ENCODE peak calls at places on chromosome 17, in four cellular contexts. S is H1, J is K562, F is HepG2. X is an unnamed sample.

GRCh38 chr17:2266045-2266864 is 37.3 kb downstream of the SMG6 start:
- DNase-seq in S (no peak), J (no peak), F (no peak), X (no peak)

GRCh38 chr17:4632583-4632923 is 8.9 kb downstream of the ALOX15 start:
- DNase-seq in S (no peak), J (no peak), F (no peak), X (peak)

GRCh38 chr17:19613979-19614378 is 34.6 kb upstream of the ALDH3A2 start:
- DNase-seq in S (no peak), J (no peak), F (no peak), X (no peak)

GRCh38 chr17:44045493-44045892 is 21.0 kb downstream of the LSM12 start:
- DNase-seq in S (no peak), J (no peak), F (no peak), X (no peak)

GRCh38 chr17:73648974-73649373 is 4.7 kb upstream of the SDK2 start:
- DNase-seq in S (no peak), J (no peak), F (no peak), X (no peak)

GRCh38 chr17:77677210-77677609 is 281.3 kb upstream of the TNRC6C start:
- DNase-seq in S (no peak), J (no peak), F (no peak), X (no peak)

GRCh38 chr17:77879226-77879895 is 79.1 kb upstream of the TNRC6C start:
- DNase-seq in S (no peak), J (no peak), F (no peak), X (no peak)

GRCh38 chr17:35073991-35074627 is 10.6 kb upstream of the RFFL start:
- DNase-seq in S (no peak), J (no peak), F (peak), X (no peak)

GRCh38 chr17:78893684-78894083 is 9.3 kb downstream of the CEP295NL start:
- DNase-seq in S (no peak), J (no peak), F (no peak), X (no peak)

DNA sequence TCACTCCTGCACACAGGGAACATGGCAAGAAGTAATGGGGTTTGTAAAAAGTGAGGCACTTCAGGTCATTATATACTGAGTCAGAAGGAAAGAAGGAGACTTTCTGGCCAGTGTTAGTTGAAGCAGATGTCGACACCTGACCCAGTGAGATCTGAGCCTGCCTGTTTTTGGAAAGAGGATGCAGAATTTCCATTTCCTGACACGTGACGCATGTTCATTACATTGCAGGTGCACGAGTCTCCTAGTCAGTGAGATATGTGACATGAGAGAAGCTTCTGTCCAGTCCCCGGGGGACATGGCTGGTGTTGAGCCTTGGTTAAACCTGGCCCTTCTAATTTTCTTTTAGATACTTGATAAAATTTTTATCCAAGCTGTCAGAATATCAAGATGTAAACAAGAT is 62.3 kb downstream of the ELAC2 start:
- DNase-seq in S (no peak), J (no peak), F (no peak), X (no peak)
- TF ChIP-seq RFX5 in S (no peak), J (no peak), F (no peak), X (no peak)

GRCh38 chr17:15892679-15893332 is 52.1 kb upstream of the ADORA2B start:
- DNase-seq in S (no peak), J (no peak), F (peak), X (no peak)
- TF ChIP-seq JUN in S (no peak), J (no peak), F (no peak), X (no peak)

GRCh38 chr17:42833771-42834422 is 700 bp downstream of the PSME3 start:
- DNase-seq in S (no peak), J (no peak), F (no peak), X (no peak)
- TF ChIP-seq RFX5 in S (no peak), J (no peak), F (no peak), X (no peak)

GRCh38 chr17:40479754-40480480 is 21.5 kb downstream of the TNS4 start:
- DNase-seq in S (no peak), J (no peak), F (no peak), X (peak)
- TF ChIP-seq JUN in S (no peak), J (no peak), F (no peak), X (no peak)

GRCh38 chr17:10843806-10844205 is 5.9 kb upstream of the PIRT start:
- DNase-seq in S (no peak), J (no peak), F (no peak), X (no peak)

GRCh38 chr17:10842658-10843057 is 4.8 kb upstream of the PIRT start:
- DNase-seq in S (no peak), J (no peak), F (no peak), X (no peak)

GRCh38 chr17:10845388-10845751 is 7.5 kb upstream of the PIRT start:
- DNase-seq in S (no peak), J (no peak), F (no peak), X (no peak)

DNA sequence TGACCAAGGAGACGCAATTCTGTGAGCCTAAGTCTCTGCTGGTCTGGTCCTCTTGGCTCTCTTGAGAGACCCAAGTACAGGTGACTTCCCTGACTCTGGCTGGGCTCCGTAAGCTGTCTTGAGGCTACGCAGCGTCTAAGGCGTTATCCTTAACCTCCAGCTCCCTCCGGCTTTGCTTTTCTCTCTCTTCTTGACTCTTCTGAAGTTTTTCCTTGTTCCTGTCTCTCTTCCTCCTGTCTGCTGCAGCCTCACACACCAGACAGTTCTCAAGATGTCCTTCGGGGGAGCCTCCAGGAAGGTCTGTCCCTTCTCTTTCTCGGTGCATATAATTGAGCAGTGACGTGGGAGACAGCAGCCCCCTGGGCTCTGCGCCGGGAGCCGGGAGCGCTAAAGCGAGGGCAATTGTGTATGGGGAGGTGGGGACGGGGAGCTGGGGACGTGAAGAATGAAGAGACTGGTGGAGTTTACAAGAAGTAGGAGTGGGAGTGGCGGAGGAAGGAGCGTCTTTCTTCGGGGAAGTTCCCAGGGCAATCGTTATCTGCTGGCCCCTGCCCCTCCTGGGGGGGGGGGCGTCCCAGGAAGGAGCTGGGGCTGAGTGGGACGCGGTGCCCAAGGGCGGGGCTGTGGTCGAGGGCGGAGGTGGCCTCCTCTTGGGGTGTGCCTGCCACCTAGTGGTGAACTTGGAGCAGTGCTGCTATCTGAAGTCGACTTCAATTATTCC is 6.9 kb upstream of the PIRT start:
- DNase-seq in S (peak), J (peak), F (peak), X (peak)
- TF ChIP-seq RFX5 in S (no peak), J (no peak), F (no peak), X (no peak)

GRCh38 chr17:27333410-27333980 is 39.6 kb downstream of the WSB1 start:
- DNase-seq in S (no peak), J (no peak), F (no peak), X (no peak)
- TF ChIP-seq JUN in S (no peak), J (no peak), F (no peak), X (no peak)

GRCh38 chr17:57555636-57556175 is 189.4 kb downstream of the CCDC182 start:
- DNase-seq in S (no peak), J (no peak), F (no peak), X (no peak)

GRCh38 chr17:57559634-57560387 is 185.3 kb downstream of the CCDC182 start:
- DNase-seq in S (no peak), J (no peak), F (no peak), X (no peak)

GRCh38 chr17:57559226-57559625 is 185.9 kb downstream of the CCDC182 start:
- DNase-seq in S (no peak), J (no peak), F (no peak), X (no peak)

GRCh38 chr17:57557363-57557762 is 187.7 kb downstream of the CCDC182 start:
- DNase-seq in S (no peak), J (no peak), F (no peak), X (no peak)

DNA sequence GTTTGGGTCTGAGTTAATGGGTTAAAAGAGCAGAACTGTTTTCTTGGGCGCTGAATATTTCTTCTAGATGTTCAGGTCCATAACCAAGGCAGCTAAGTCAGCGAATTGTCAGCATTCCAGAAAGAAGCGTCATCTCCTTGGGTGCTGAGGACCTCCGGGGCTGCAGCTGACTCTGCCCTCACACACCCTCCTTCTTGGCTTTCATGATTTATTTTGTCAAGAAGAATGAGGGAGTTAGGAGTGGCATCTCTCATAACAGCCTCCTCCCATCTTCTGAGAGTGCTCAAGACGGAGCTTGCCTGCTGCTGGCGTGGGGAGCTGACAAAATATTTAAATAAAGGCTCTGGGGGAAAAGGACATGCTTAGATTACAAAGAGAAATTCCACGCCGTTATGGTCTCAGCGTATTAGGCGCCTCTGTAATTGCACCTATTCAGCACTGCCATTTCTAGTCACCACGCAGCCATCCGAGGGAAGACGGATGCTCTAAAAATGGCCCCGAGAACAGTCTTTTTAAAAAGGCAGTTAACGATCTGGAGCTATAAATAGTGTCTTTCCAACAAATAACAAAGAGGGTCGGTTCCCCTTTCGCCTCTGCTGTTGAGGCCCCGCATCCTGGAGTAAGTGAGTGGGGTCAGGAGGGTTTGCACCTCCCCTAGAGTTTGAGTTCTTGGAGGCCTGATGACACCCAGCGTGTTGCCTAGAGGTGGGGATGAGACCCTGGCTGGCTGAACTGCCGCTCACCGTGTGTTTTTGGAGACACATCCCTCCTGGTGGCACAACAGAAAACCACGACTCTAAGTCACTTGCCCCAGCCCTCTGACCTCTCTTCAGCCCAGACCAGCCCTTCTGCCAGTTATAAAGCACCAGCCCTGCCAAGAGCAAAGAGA is 187.1 kb downstream of the CCDC182 start:
- DNase-seq in S (no peak), J (no peak), F (no peak), X (peak)
- TF ChIP-seq RFX5 in S (no peak), J (no peak), F (no peak), X (no peak)

DNA sequence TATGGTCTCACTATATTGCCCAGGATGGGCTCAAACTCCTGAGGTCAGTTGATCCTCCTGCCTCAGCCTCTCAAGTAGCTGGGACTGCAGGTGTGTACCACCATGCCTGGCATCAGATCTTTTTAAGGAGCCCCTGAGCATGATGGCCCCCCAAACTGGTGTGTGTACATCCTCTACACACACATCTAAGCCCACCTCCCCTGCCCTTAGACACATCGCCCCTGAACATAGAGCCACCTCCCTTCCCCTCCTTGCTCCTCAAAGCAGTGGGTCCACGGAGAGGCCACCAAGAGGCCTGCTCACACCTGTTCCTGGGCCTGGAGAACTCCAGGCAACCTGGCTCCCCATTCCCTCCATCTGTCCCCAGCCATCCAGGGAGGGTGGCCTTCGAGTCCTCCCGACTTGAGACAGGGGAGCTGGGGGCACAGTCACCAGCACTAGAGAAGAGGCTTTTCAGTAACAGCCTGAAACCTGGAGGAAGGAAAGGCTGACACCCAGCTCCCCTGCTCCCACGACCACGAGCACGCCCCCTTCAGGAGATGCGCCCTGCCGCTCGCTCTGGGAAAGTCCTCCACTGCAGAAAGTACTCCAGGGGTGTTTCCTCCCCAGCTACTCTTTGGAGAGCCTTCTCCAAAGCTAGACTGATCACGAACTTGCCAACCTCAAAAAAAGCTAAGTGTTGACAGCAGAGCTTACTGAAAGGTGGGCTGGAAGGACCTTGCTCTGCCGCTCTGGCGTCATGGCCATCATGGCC is 12.6 kb upstream of the PRR29 start:
- DNase-seq in S (no peak), J (peak), F (no peak), X (no peak)
- TF ChIP-seq JUN in S (no peak), J (no peak), F (no peak), X (no peak)